ENCODE peak calls at places on chromosomes 12 and 14, in ten cellular contexts. W, I, X, L, T, Z, D, A, N and V are unnamed samples. For H3K36me3, the result is how much of the 10 kb centered on the place peaks cover.

GRCh38 chr12:83346333-83346732 is 659.6 kb downstream of the TMTC2 start:
- DNase-seq in W (no peak), I (no peak), X (no peak), L (no peak), T (no peak), Z (no peak), D (no peak), A (no peak), N (no peak), V (no peak)

GRCh38 chr12:51855586-51856428 is 7.3 kb upstream of the FIGNL2 start:
- DNase-seq in W (no peak), I (no peak), X (peak), L (no peak), T (no peak), Z (no peak), D (no peak), A (no peak), N (no peak), V (no peak)

GRCh38 chr12:2336409-2336829 is 283.6 kb downstream of the CACNA1C start:
- DNase-seq in W (no peak), I (no peak), X (peak), L (no peak), T (no peak), Z (no peak), D (no peak), A (peak), N (peak), V (no peak)

GRCh38 chr12:128797119-128798118 is 26.3 kb downstream of the SLC15A4 start:
- DNase-seq in W (no peak), I (no peak), X (peak), L (no peak), T (no peak), Z (no peak), D (no peak), A (no peak), N (no peak), V (no peak)

GRCh38 chr14:96783306-96784224 is 13.6 kb upstream of the VRK1 start:
- DNase-seq in W (no peak), I (no peak), X (no peak), L (no peak), T (no peak), Z (no peak), D (no peak), A (no peak), N (no peak), V (no peak)

GRCh38 chr14:57692671-57693070 is 173.2 kb downstream of the SLC35F4 start:
- DNase-seq in W (no peak), I (no peak), X (peak), L (no peak), T (no peak), Z (no peak), D (no peak), A (no peak), N (no peak), V (no peak)

GRCh38 chr14:104604461-104605449 is at the start of gene TMEM179:
- DNase-seq in W (no peak), I (no peak), X (peak), L (no peak), T (no peak), Z (no peak), D (no peak), A (no peak), N (no peak), V (peak)

GRCh38 chr14:100619382-100620305 is 32.4 kb upstream of the BEGAIN start:
- DNase-seq in W (no peak), I (peak), X (no peak), L (no peak), T (no peak), Z (no peak), D (no peak), A (no peak), N (no peak), V (no peak)

GRCh38 chr12:49959570-49960473 is 1.9 kb upstream of the AQP5 start:
- DNase-seq in W (no peak), I (no peak), X (peak), L (no peak), T (peak), Z (no peak), D (no peak), A (no peak), N (no peak), V (no peak)

GRCh38 chr14:30938617-30939016 is 64.3 kb downstream of the COCH start:
- DNase-seq in W (no peak), I (no peak), X (no peak), L (no peak), T (no peak), Z (no peak), D (no peak), A (no peak), N (no peak), V (no peak)

GRCh38 chr12:27940756-27941402 is 31.7 kb downstream of the PTHLH start:
- DNase-seq in W (no peak), I (peak), X (peak), L (peak), T (peak), Z (peak), D (peak), A (peak), N (peak), V (peak)

GRCh38 chr14:102434647-102435175 is 72.0 kb downstream of the TECPR2 start:
- DNase-seq in W (no peak), I (no peak), X (no peak), L (no peak), T (no peak), Z (no peak), D (no peak), A (no peak), N (no peak), V (no peak)

GRCh38 chr12:100539209-100539608 is 34.3 kb upstream of the GAS2L3 start:
- DNase-seq in W (no peak), I (no peak), X (peak), L (no peak), T (no peak), Z (no peak), D (peak), A (no peak), N (no peak), V (no peak)

GRCh38 chr14:22974530-22975313 is 7.6 kb downstream of the AJUBA start:
- DNase-seq in W (no peak), I (no peak), X (no peak), L (no peak), T (no peak), Z (no peak), D (no peak), A (no peak), N (no peak), V (no peak)

GRCh38 chr14:64625363-64626232 is 75.8 kb downstream of the PPP1R36 start:
- DNase-seq in W (peak), I (peak), X (no peak), L (no peak), T (peak), Z (no peak), D (no peak), A (no peak), N (no peak), V (no peak)

GRCh38 chr12:131831635-131832041 is 3.4 kb downstream of the MMP17 start:
- DNase-seq in W (no peak), I (no peak), X (peak), L (no peak), T (no peak), Z (no peak), D (no peak), A (no peak), N (peak), V (no peak)

GRCh38 chr12:47818382-47818700 is 1.4 kb downstream of the HDAC7 start:
- DNase-seq in W (no peak), I (peak), X (no peak), L (no peak), T (no peak), Z (no peak), D (no peak), A (no peak), N (no peak), V (no peak)

GRCh38 chr12:47819902-47820630 is at the start of gene HDAC7:
- DNase-seq in W (peak), I (peak), X (peak), L (no peak), T (peak), Z (peak), D (peak), A (peak), N (peak), V (peak)

GRCh38 chr12:47819544-47819901 is 180 bp downstream of the HDAC7 start:
- DNase-seq in W (no peak), I (no peak), X (no peak), L (no peak), T (no peak), Z (no peak), D (no peak), A (no peak), N (no peak), V (no peak)

GRCh38 chr12:47818007-47818376 is 1.7 kb downstream of the HDAC7 start:
- DNase-seq in W (no peak), I (no peak), X (no peak), L (no peak), T (no peak), Z (no peak), D (no peak), A (no peak), N (no peak), V (no peak)

GRCh38 chr12:47818701-47819543 is 781 bp downstream of the HDAC7 start:
- DNase-seq in W (peak), I (peak), X (no peak), L (no peak), T (no peak), Z (peak), D (peak), A (no peak), N (peak), V (peak)
- TF ChIP-seq CTCF in W (no peak), I (peak), X (peak), L (peak), T (no peak), Z (no peak), D (no peak), A (no peak), N (peak), V (peak)

DNA sequence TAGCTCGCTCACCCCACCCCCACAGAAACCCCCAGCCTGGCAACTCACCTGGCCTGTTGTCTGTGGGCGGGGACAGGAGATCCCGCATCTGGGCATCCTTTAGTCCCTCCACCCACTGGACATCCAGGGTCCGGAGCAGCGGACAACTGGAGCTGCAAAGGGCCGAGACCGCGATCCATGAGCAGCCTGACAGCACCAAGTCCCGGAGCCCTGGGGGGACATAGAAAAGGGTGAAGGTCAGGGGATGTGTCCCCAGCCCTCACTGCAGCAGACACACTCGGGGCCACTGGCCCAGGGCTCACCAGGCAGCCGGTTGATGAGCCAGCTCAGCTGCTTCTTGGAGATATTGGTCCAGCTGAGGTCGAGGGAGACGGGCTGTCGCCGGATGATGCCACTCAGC is 40.9 kb downstream of the RNF34 start:
- DNase-seq in W (no peak), I (no peak), X (no peak), L (no peak), T (no peak), Z (no peak), D (no peak), A (no peak), N (no peak), V (no peak)
- H3K36me3 ChIP-seq in W (under half), I (under half), X (under half), L (under half), T (under half), Z (half or more), D (under half), A (half or more), N (under half), V (under half)

DNA sequence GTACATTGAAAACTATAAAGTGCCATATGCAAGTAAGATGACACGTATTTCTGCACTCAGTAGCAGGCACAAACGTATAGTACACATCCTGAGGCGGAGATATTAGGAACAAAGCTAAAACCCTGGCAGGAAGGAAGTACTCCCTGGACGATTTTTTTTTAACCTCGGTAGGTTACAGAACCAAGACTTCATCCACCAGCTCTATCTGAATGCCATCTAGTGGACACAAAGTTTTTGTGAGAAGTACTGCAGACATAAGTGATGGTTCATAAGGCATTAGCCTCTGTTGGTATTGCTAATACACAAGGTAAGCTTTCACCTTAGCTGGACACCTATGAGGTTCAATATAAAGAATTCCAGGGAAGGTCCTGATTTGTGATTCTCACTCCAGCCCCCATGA is 83.0 kb upstream of the CCDC196 start:
- DNase-seq in W (no peak), I (no peak), X (peak), L (peak), T (no peak), Z (no peak), D (no peak), A (no peak), N (no peak), V (no peak)
- TF ChIP-seq CTCF in W (no peak), I (peak), X (peak), L (peak), T (no peak), Z (no peak), D (no peak), A (no peak), N (peak), V (no peak)

DNA sequence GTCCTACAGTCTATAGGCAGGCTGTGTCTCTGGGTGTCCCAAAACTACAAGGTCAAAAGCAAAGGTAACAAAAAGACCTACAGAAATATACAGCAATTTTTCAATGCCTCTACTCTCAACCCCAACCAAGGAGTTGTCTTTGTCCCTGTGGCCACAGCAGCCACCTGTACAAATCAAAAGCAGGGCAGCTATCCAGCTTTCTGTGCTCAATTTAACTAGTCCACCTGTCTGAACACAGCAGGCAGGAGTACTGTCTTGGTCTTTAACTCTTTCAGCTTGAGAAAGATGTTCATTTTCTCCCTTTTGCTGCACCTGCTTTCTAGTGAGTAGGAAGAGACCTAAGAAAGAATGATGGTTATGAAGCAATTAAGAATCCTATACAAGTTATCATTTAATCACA is 19.7 kb downstream of the GDF11 start:
- DNase-seq in W (no peak), I (no peak), X (no peak), L (no peak), T (no peak), Z (no peak), D (no peak), A (no peak), N (no peak), V (no peak)
- H3K36me3 ChIP-seq in W (under half), I (under half), X (under half), L (under half), T (under half), Z (under half), D (under half), A (under half), N (under half), V (under half)

DNA sequence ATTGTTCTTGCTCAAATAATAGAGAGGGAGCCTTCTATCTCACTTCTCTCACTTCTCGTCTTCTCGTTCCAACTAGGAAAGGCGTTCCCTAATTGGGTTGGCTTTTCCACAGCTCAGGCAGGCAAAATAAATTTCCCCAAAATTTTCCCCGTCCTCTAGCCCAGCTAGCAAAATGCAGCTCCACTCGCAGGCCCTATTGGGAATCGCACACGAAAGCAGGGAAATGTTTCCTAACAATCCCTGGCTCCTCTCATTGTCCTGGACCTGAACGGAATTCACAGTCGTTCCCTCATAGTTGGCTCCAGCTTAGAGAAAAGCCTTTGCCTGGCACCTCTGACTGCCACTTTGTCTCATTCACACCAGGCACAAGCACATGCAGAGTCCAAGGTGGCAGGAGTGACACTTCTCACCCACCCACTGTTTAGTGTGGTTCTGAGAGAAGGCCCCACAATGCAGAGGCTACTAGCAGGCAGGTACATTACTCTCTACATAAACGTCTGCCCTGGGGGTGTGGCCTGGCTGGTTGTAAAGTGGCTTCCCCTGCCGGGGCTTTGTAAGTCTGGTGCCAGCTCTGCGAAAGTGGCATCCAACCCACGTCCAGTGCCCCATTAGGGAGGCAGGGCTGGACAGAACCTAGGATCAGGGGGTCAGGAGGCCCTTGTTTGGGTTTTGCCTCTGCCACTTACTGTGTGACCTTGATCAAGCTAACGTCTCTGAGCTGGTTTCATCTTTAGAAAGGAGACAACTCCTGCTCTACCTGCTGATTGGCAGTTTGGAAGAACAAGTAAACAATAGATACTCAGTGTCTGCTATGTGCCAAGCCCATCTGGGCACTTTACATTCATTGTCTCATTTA is 4.2 kb downstream of the SERPINA10 start:
- DNase-seq in W (no peak), I (no peak), X (no peak), L (no peak), T (no peak), Z (no peak), D (no peak), A (peak), N (no peak), V (no peak)
- TF ChIP-seq CTCF in W (no peak), I (no peak), X (no peak), L (no peak), T (no peak), Z (no peak), D (no peak), A (no peak), N (no peak), V (no peak)

GRCh38 chr12:56103066-56103711 is 1.2 kb upstream of the PA2G4 start:
- DNase-seq in W (no peak), I (no peak), X (no peak), L (no peak), T (no peak), Z (no peak), D (no peak), A (no peak), N (no peak), V (no peak)
- H3K36me3 ChIP-seq in W (under half), I (under half), X (under half), L (under half), T (under half), Z (under half), D (under half), A (under half), N (under half), V (under half)

DNA sequence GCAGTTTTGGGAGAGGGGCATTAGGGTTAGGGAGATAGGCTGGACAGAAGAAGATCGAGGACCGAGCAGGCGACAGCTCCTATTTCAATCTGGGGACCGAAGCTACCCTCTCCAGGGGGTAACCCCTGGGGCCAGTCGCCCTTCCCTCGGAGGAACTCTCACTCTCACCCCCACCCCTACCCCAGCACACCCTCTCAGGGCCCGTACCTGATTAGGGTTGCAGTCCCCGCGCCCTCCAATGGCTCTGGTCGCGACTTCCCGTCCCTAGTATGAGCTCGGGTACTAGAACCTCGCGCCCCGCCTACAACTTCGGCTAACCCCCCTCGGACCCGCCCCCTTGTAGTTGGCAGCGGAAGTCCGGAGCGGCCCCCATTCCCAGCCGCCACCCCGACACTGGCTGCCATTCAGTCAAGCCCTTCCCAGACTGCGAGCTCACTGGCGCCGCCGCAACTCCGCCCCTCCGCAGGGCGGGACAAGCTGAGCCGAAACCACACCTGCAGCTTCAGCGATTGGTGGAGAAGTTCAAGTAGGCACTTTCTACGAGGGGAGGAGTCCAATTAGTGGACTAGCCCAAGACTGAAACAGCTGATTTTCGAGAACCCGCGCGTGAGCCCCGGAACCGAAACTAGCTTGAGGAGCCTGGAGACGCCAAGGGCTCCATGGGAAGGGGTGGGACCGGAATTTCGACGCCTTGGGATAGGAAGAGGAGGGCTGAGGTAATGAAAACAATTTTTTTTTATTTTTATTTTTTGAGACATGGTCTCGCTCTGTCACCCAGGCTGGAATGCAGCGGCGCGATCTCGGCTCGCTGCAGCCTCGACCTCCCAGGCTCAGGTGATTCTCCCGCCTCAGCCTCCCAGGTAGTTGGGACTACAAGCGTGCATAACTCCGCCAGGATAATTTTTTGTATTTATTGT is at the start of gene STAT2:
- DNase-seq in W (peak), I (peak), X (peak), L (peak), T (peak), Z (peak), D (peak), A (peak), N (peak), V (peak)
- TF ChIP-seq CTCF in W (peak), I (no peak), X (no peak), L (no peak), T (no peak), Z (no peak), D (no peak), A (no peak), N (no peak), V (no peak)